ENCODE peak calls at places on chromosomes 2 and 18, in seven cellular contexts. D is trophoblast cell, O is ascending aorta, S is body of pancreas, P is bronchial epithelial cell, H is NCI-H1436 treated with DMSO at 0.1 percent for 48 hours, V is NCI-H2171 treated with DMSO at 0.1 percent for 48 hours. C is an unnamed sample.

GRCh38 chr2:168456526-168457176 is 579 bp downstream of the CERS6 start:
- DNase-seq in P (no peak), O (no peak), S (peak), H (no peak), V (peak), D (peak), C (no peak)

GRCh38 chr18:76255070-76255683 is 239.9 kb downstream of the ZNF516 start:
- DNase-seq in V (no peak), O (no peak), H (no peak), P (no peak), D (no peak), S (no peak), C (no peak)

GRCh38 chr2:98908909-98909308 is 27.1 kb downstream of the CRACDL start:
- DNase-seq in H (no peak), P (peak), O (no peak), D (no peak), V (peak), S (no peak), C (peak)

GRCh38 chr2:189232759-189233406 is 53.3 kb upstream of the COL5A2 start:
- DNase-seq in H (no peak), D (no peak), P (peak), V (no peak), S (no peak), O (no peak), C (peak)

GRCh38 chr2:47249427-47249826 is 94.3 kb upstream of the STPG4 start:
- DNase-seq in S (no peak), V (no peak), O (no peak), D (no peak), P (no peak), H (no peak), C (no peak)

GRCh38 chr2:218745160-218745558 is 34.5 kb downstream of the TTLL4 start:
- DNase-seq in D (peak), O (no peak), S (peak), V (no peak), H (no peak), P (no peak), C (no peak)

GRCh38 chr2:60597346-60597745 is 43.9 kb upstream of the BCL11A start:
- DNase-seq in V (no peak), P (peak), O (no peak), H (no peak), S (no peak), D (peak), C (no peak)

GRCh38 chr2:74079522-74080341 is 68.0 kb downstream of the BOLA3 start:
- DNase-seq in O (no peak), H (no peak), V (no peak), D (no peak), S (no peak), P (no peak), C (peak)

GRCh38 chr18:46402396-46402795 is 254.6 kb downstream of the LOXHD1 start:
- DNase-seq in P (no peak), V (no peak), O (no peak), S (peak), D (no peak), H (no peak), C (peak)

GRCh38 chr2:240139666-240140393 is 628 bp downstream of the OTOS start:
- DNase-seq in H (no peak), S (no peak), V (no peak), D (no peak), P (no peak), O (no peak), C (no peak)

GRCh38 chr2:228703099-228703498 is 521.6 kb upstream of the SPHKAP start:
- DNase-seq in P (no peak), H (no peak), V (peak), S (no peak), O (no peak), D (no peak), C (no peak)

GRCh38 chr18:55414475-55414874 is 173.5 kb downstream of the TCF4 start:
- DNase-seq in S (no peak), D (no peak), O (no peak), H (no peak), P (no peak), V (no peak), C (no peak)

GRCh38 chr2:88117976-88118375 is 9.9 kb downstream of the FABP1 start:
- DNase-seq in H (no peak), D (no peak), P (no peak), S (no peak), O (no peak), V (no peak), C (no peak)

GRCh38 chr2:231877533-231878456 is 48.4 kb downstream of the NPPC start:
- DNase-seq in D (no peak), H (no peak), V (no peak), P (peak), O (no peak), S (peak), C (no peak)

GRCh38 chr2:174939046-174939445 is 66.1 kb downstream of the CHN1 start:
- DNase-seq in V (no peak), S (no peak), H (peak), D (no peak), O (no peak), P (peak), C (peak)

GRCh38 chr2:100114011-100114433 is 28.4 kb downstream of the AFF3 start:
- DNase-seq in O (no peak), S (no peak), D (no peak), H (no peak), P (no peak), V (no peak), C (no peak)

GRCh38 chr2:229348135-229348534 is 77.0 kb upstream of the PID1 start:
- DNase-seq in H (no peak), D (no peak), P (no peak), S (no peak), V (no peak), O (no peak), C (peak)

GRCh38 chr18:22872894-22873537 is 60.1 kb upstream of the RBBP8 start:
- DNase-seq in D (no peak), P (no peak), O (no peak), V (no peak), H (no peak), S (no peak), C (no peak)

GRCh38 chr2:121285077-121285449 is at the start of gene TFCP2L1:
- DNase-seq in H (no peak), P (peak), O (no peak), S (peak), D (no peak), V (peak), C (no peak)

GRCh38 chr2:171807130-171807529 is 86.9 kb downstream of the SLC25A12 start:
- DNase-seq in D (no peak), P (peak), H (no peak), O (no peak), V (no peak), S (no peak), C (no peak)

GRCh38 chr2:95333888-95334338 is 36.8 kb downstream of the KCNIP3 start:
- DNase-seq in H (no peak), V (peak), D (no peak), P (peak), O (no peak), S (peak), C (peak)

GRCh38 chr18:68298340-68298739 is 416.6 kb downstream of the TMX3 start:
- DNase-seq in D (no peak), V (no peak), S (no peak), O (no peak), P (no peak), H (no peak), C (peak)